ENCODE peak calls at places on chromosomes 7 and 10, in seven cellular contexts. G, I, V, S, W, J and T are unnamed samples.

GRCh38 chr7:115293628-115294236 is 371.8 kb downstream of the MDFIC start:
- DNase-seq in G (no peak), I (no peak), V (no peak), S (no peak), W (no peak), J (no peak), T (no peak)

GRCh38 chr7:126213876-126214275 is 1038.9 kb downstream of the GRM8 start:
- DNase-seq in G (no peak), I (no peak), V (no peak), S (no peak), W (no peak), J (no peak), T (no peak)

GRCh38 chr10:114868801-114869200 is 47.2 kb downstream of the FHIP2A start:
- DNase-seq in G (no peak), I (no peak), V (no peak), S (no peak), W (no peak), J (no peak), T (peak; percentile 71)

GRCh38 chr7:22087861-22088260 is 142.2 kb upstream of the CDCA7L start:
- DNase-seq in G (no peak), I (no peak), V (no peak), S (no peak), W (no peak), J (no peak), T (no peak)

GRCh38 chr10:13956826-13957225 is 370.1 kb downstream of the PRPF18 start:
- DNase-seq in G (no peak), I (peak; percentile 59), V (peak; percentile 81), S (no peak), W (no peak), J (no peak), T (peak; percentile 75)

GRCh38 chr7:129282865-129283264 is 58.0 kb downstream of the AHCYL2 start:
- DNase-seq in G (peak; percentile 66), I (no peak), V (no peak), S (no peak), W (no peak), J (no peak), T (no peak)

GRCh38 chr7:114081606-114082425 is 163.0 kb upstream of the PPP1R3A start:
- DNase-seq in G (peak; percentile 56), I (no peak), V (no peak), S (no peak), W (peak; percentile 70), J (no peak), T (peak; percentile 65)

GRCh38 chr7:41047789-41048191 is 655.1 kb downstream of the INHBA start:
- DNase-seq in G (no peak), I (peak; percentile 65), V (no peak), S (no peak), W (no peak), J (no peak), T (peak; percentile 46)

GRCh38 chr10:124339119-124339807 is 79.5 kb downstream of the OAT start:
- DNase-seq in G (no peak), I (no peak), V (no peak), S (no peak), W (no peak), J (no peak), T (no peak)

GRCh38 chr7:80334185-80334584 is 177.7 kb downstream of the GNAT3 start:
- DNase-seq in G (no peak), I (no peak), V (no peak), S (no peak), W (no peak), J (no peak), T (peak; percentile 47)

GRCh38 chr10:96304241-96304640 is at the start of gene DNTT:
- DNase-seq in G (no peak), I (no peak), V (no peak), S (no peak), W (no peak), J (no peak), T (no peak)

GRCh38 chr10:3047622-3047995 is 19.7 kb upstream of the PFKP start:
- DNase-seq in G (no peak), I (no peak), V (no peak), S (no peak), W (no peak), J (no peak), T (no peak)

GRCh38 chr7:100629117-100629711 is 12.1 kb downstream of the TFR2 start:
- DNase-seq in G (no peak), I (no peak), V (no peak), S (no peak), W (no peak), J (no peak), T (no peak)